ENCODE peak calls at places on chromosomes 11 and 22, in six cellular contexts. V is bronchial epithelial cell, T is RCC 7860, Y is left lung, M is T-helper 9 cell, U is amniotic epithelial cell. C is an unnamed sample.

GRCh38 chr11:19200410-19201201 is 1.2 kb downstream of the CSRP3 start:
- DNase-seq in V (peak), T (peak), Y (peak), M (no peak), U (peak), C (no peak)

GRCh38 chr11:96388891-96389603 is 665 bp downstream of the CCDC82 start:
- DNase-seq in V (peak), T (peak), Y (no peak), M (no peak), U (no peak), C (no peak)

GRCh38 chr11:113553235-113553634 is 78.0 kb upstream of the DRD2 start:
- DNase-seq in V (peak), T (peak), Y (peak), M (no peak), U (peak), C (no peak)

GRCh38 chr11:10181811-10182210 is 112.2 kb downstream of the SBF2 start:
- DNase-seq in V (peak), T (peak), Y (no peak), M (no peak), U (peak), C (no peak)

GRCh38 chr11:68783216-68783821 is 32.0 kb upstream of the TESMIN start:
- DNase-seq in V (no peak), T (no peak), Y (no peak), M (no peak), U (no peak), C (no peak)

GRCh38 chr11:65043881-65044501 is 3.0 kb downstream of the SAC3D1 start:
- DNase-seq in V (peak), T (no peak), Y (peak), M (no peak), U (no peak), C (no peak)

GRCh38 chr11:66882540-66882939 is 25.7 kb downstream of the LRFN4 start:
- DNase-seq in V (no peak), T (no peak), Y (no peak), M (no peak), U (no peak), C (no peak)

GRCh38 chr11:57791321-57792059 is 29.9 kb downstream of the CTNND1 start:
- DNase-seq in V (no peak), T (peak), Y (no peak), M (no peak), U (no peak), C (no peak)

GRCh38 chr11:20155683-20156279 is 4.5 kb downstream of the DBX1 start:
- DNase-seq in V (no peak), T (no peak), Y (no peak), M (no peak), U (no peak), C (no peak)

GRCh38 chr22:19806213-19807160 is 45.9 kb downstream of the TBX1 start:
- DNase-seq in V (peak), T (no peak), Y (peak), M (no peak), U (no peak), C (no peak)

GRCh38 chr11:79212711-79213110 is 228.1 kb downstream of the TENM4 start:
- DNase-seq in V (no peak), T (peak), Y (no peak), M (no peak), U (peak), C (no peak)

GRCh38 chr11:69620663-69621290 is 20.2 kb upstream of the CCND1 start:
- DNase-seq in V (peak), T (no peak), Y (no peak), M (no peak), U (no peak), C (no peak)

GRCh38 chr11:129846508-129847335 is 31.1 kb downstream of the TMEM45B start:
- DNase-seq in V (peak), T (peak), Y (no peak), M (no peak), U (peak), C (no peak)

GRCh38 chr22:38313384-38313955 is 3.8 kb downstream of the CSNK1E start:
- DNase-seq in V (peak), T (peak), Y (no peak), M (no peak), U (peak), C (no peak)

GRCh38 chr11:66957971-66958231 is 282 bp downstream of the PC start:
- DNase-seq in V (no peak), T (no peak), Y (no peak), M (no peak), U (no peak), C (no peak)

GRCh38 chr11:92846542-92847125 is 122.8 kb upstream of the MTNR1B start:
- DNase-seq in V (no peak), T (no peak), Y (no peak), M (no peak), U (no peak), C (no peak)

GRCh38 chr22:46043816-46044717 is 67.1 kb upstream of the WNT7B start:
- DNase-seq in V (no peak), T (no peak), Y (peak), M (no peak), U (peak), C (no peak)

GRCh38 chr11:117852309-117852708 is 24.1 kb downstream of the FXYD6 start:
- DNase-seq in V (no peak), T (no peak), Y (no peak), M (no peak), U (no peak), C (no peak)

GRCh38 chr11:77200869-77201268 is 72.8 kb downstream of the MYO7A start:
- DNase-seq in V (no peak), T (no peak), Y (no peak), M (no peak), U (no peak), C (no peak)

GRCh38 chr11:35714882-35715612 is 52.5 kb downstream of the TRIM44 start:
- DNase-seq in V (peak), T (peak), Y (no peak), M (no peak), U (peak), C (no peak)

GRCh38 chr11:75782540-75783263 is 14.1 kb downstream of the DGAT2 start:
- DNase-seq in V (peak), T (no peak), Y (no peak), M (no peak), U (no peak), C (no peak)

GRCh38 chr11:64359712-64360402 is 895 bp downstream of the RPS6KA4 start:
- DNase-seq in V (no peak), T (no peak), Y (no peak), M (no peak), U (peak), C (no peak)

GRCh38 chr11:3849297-3849874 is 6.1 kb upstream of the STIM1 start:
- DNase-seq in V (peak), T (peak), Y (no peak), M (no peak), U (no peak), C (no peak)

GRCh38 chr22:47417699-47418098 is 655.2 kb downstream of the TBC1D22A start:
- DNase-seq in V (no peak), T (no peak), Y (no peak), M (no peak), U (no peak), C (no peak)

GRCh38 chr11:6681949-6682348 is 1.2 kb downstream of the MRPL17 start:
- DNase-seq in V (no peak), T (no peak), Y (no peak), M (no peak), U (peak), C (no peak)